ENCODE peak calls at places on chromosomes 1 and 21, in nine cellular contexts. G, T, H, W, U, D, R, V and Q are unnamed samples. For H3K9me3, the result is how much of the 10 kb centered on the place peaks cover.

GRCh38 chr1:209625205-209625549 is 27.0 kb downstream of the LAMB3 start:
- DNase-seq in G (no peak), V (no peak), U (no peak), W (peak), H (no peak), D (no peak), R (no peak), T (no peak), Q (no peak)

GRCh38 chr1:66552829-66553228 is 18.9 kb downstream of the SGIP1 start:
- DNase-seq in D (no peak), U (no peak), G (no peak), V (peak), W (peak), R (peak), H (no peak), T (no peak), Q (no peak)

GRCh38 chr1:170723518-170723917 is 59.6 kb downstream of the PRRX1 start:
- DNase-seq in H (no peak), T (no peak), D (peak), U (no peak), R (no peak), W (no peak), G (no peak), V (no peak), Q (no peak)

GRCh38 chr1:20390589-20391331 is 95.2 kb downstream of the CAMK2N1 start:
- DNase-seq in R (no peak), D (peak), T (peak), U (no peak), V (no peak), H (no peak), W (no peak), G (peak), Q (no peak)

GRCh38 chr1:214004014-214004413 is 16.2 kb downstream of the PROX1 start:
- DNase-seq in D (no peak), G (no peak), H (no peak), T (no peak), V (no peak), R (no peak), W (no peak), U (no peak), Q (no peak)

GRCh38 chr1:48560114-48560513 is 88.1 kb upstream of the SPATA6 start:
- DNase-seq in G (no peak), H (no peak), R (no peak), D (no peak), U (no peak), T (no peak), V (no peak), W (no peak), Q (no peak)

GRCh38 chr1:193222079-193222615 is 35.7 kb upstream of the B3GALT2 start:
- DNase-seq in D (no peak), H (no peak), G (peak), W (no peak), T (no peak), R (peak), V (no peak), U (no peak), Q (no peak)

GRCh38 chr1:4617506-4617905 is 36.9 kb upstream of the AJAP1 start:
- DNase-seq in T (no peak), V (no peak), W (no peak), U (no peak), R (no peak), G (no peak), D (no peak), H (no peak), Q (no peak)

GRCh38 chr21:14762734-14763694 is 216.9 kb upstream of the SAMSN1 start:
- DNase-seq in W (no peak), D (no peak), U (no peak), H (no peak), G (no peak), R (no peak), V (no peak), T (no peak), Q (no peak)

GRCh38 chr1:181789395-181789794 is 272.1 kb downstream of the ZNF648 start:
- DNase-seq in V (no peak), R (no peak), G (no peak), D (no peak), U (no peak), T (no peak), W (no peak), H (no peak), Q (no peak)

GRCh38 chr1:110118636-110119396 is 6.6 kb downstream of the UBL4B start:
- DNase-seq in W (no peak), G (peak), V (no peak), D (peak), T (peak), U (no peak), R (no peak), H (peak), Q (no peak)

GRCh38 chr1:159996653-159997052 is 35.1 kb downstream of the PIGM start:
- DNase-seq in U (no peak), T (peak), H (no peak), D (peak), R (peak), G (peak), V (no peak), W (no peak), Q (no peak)

GRCh38 chr1:154923695-154924094 is 12.8 kb downstream of the PMVK start:
- DNase-seq in G (no peak), T (no peak), R (no peak), W (no peak), U (no peak), D (no peak), V (no peak), H (no peak), Q (no peak)

DNA sequence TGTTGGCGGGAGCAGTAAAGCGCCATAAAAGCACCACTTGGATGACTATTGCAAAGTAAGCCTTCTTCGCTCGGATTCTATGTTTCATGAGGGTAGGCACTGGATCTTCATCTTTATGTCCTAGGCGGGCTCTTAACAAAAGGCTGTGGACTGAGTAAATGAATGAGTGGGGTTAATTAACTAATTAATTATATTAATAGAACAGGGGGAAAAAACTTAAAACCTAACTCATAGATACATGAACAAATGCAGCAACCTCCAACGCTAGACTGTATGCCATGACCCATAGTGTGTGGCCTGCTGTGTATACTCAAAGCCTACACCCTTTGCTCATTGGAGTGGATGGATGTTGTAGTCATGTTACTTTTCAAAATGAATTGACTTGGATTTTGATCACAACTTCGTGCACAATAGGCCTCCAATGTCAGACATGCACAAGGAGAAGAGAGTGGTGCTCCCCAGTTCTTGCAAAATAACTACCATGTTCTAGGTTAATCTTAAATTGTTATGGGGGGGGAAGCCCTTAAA is 417 bp upstream of the GFI1 start:
- DNase-seq in G (no peak), H (no peak), R (no peak), T (no peak), D (no peak), V (no peak), W (no peak), U (no peak), Q (no peak)
- TF ChIP-seq CTCF in G (no peak), H (no peak), R (no peak), T (no peak), D (no peak), V (no peak), W (no peak), U (no peak), Q (no peak)

GRCh38 chr1:67653304-67653703 is 31.7 kb upstream of the GADD45A start:
- DNase-seq in R (no peak), V (no peak), G (no peak), U (no peak), D (no peak), T (no peak), H (no peak), W (no peak), Q (no peak)
- H3K4me3 ChIP-seq in R (no peak), V (no peak), G (no peak), U (no peak), D (no peak), T (no peak), H (no peak), W (no peak), Q (no peak)

GRCh38 chr21:9735421-9735961 is 785.9 kb upstream of the TPTE start:
- DNase-seq in R (no peak), U (no peak), W (no peak), T (no peak), H (no peak), D (no peak), G (no peak), V (no peak), Q (no peak)
- H3K9me3 ChIP-seq in R (under half), U (half or more), W (under half), T (under half), H (under half), D (half or more), G (under half), V (under half), Q (half or more)

DNA sequence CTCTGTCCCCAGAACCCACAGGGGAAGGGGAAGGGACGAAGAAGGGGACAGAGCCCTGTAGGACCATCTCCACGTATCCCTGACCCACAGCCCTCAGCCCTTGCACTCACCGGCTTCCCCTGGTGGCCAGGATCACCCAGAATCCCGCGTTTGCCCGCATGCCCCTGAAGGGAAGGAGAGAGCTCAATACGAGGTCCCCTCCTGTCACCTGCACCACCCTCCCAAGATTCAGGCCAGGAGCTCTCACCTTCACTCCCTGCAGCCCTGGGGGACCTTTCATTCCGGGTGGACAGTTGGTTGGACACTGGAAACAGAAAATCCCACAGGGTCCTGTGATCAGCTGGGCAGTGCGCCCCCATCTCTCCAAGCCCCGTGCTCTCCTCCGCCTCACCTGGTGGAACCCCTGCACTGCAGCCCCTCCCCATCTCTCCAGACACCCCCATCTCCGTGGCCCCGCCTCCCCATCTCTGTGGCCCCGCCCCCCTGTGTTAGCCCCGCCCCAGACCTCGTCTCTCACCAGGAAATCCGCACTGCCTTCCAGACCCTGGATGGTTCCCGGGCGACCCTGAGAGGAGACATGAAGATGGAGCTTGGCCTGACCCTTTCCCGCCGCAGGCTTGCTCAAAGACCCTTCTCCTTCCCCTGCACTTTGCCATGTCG is 6.0 kb downstream of the COL9A2 start:
- DNase-seq in D (no peak), U (no peak), H (no peak), G (no peak), R (no peak), T (no peak), V (no peak), W (no peak), Q (no peak)
- TF ChIP-seq CTCF in D (peak), U (no peak), H (no peak), G (peak), R (peak), T (no peak), V (no peak), W (no peak), Q (no peak)

GRCh38 chr1:228009116-228009827 is 2.5 kb downstream of the WNT3A start:
- DNase-seq in W (no peak), U (peak), H (peak), V (no peak), T (no peak), G (no peak), D (no peak), R (no peak), Q (no peak)
- H3K4me3 ChIP-seq in W (no peak), U (no peak), H (no peak), V (no peak), T (no peak), G (no peak), D (no peak), R (no peak), Q (no peak)

DNA sequence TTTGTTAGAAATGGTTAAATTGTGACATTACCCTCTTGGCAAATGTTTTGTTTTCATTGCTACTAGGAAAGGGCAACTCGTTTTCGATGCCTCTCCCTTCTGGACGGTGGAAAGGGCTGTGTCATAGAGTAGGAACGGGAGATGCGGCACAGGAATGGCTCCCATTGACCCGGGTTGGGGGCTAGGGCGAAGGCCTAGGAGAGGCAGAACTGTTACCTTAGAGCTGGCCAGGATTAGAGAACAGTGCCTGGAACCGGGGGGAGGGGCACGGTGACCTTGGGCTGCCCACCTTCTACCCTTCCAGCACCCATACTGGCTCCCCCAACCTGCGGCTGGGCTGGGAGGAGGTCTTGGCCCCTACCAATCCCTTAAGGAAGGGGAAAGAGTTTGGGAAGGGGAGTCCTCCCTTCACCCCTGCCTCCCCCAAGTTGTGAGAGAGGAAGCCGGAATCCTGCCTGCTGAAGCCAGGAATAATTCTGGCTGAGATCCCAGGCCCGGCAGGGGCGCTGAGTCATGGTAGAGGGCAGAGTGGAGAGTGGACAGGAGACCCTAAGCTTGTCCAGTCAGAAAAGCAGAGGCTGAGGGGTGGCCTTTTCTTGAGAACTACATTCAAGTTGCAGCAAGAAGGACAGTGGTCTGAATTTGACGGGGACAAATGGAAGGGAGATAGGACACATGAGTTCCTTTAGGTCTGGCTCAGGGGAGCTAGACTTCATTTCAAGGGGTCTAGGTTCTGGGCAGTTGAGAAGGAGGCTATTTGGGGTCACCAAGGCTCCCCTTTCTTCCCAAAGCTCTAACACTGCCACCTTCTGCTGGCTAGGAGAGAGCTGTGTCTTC is 8.2 kb downstream of the LMNA start:
- DNase-seq in U (peak), D (peak), H (peak), T (peak), R (peak), W (peak), G (peak), V (peak), Q (peak)
- H3K9me3 ChIP-seq in U (under half), D (under half), H (under half), T (under half), R (under half), W (under half), G (under half), V (under half), Q (under half)

GRCh38 chr21:41658321-41658720 is 108.5 kb downstream of the RIPK4 start:
- DNase-seq in W (no peak), V (no peak), R (no peak), U (no peak), H (no peak), G (no peak), D (no peak), T (no peak), Q (no peak)

GRCh38 chr21:41660748-41661147 is 106.1 kb downstream of the RIPK4 start:
- DNase-seq in R (no peak), G (no peak), W (no peak), D (no peak), T (no peak), V (no peak), U (no peak), H (no peak), Q (no peak)

GRCh38 chr21:41662761-41663160 is 104.1 kb downstream of the RIPK4 start:
- DNase-seq in W (no peak), U (no peak), R (no peak), H (no peak), D (no peak), T (no peak), G (no peak), V (no peak), Q (no peak)

GRCh38 chr21:41662161-41662560 is 104.7 kb downstream of the RIPK4 start:
- DNase-seq in R (no peak), D (no peak), V (no peak), H (no peak), W (no peak), T (no peak), G (no peak), U (no peak), Q (no peak)

GRCh38 chr21:41659791-41660560 is 106.9 kb downstream of the RIPK4 start:
- DNase-seq in U (no peak), V (no peak), G (peak), H (no peak), D (peak), W (no peak), R (peak), T (peak), Q (no peak)
- TF ChIP-seq CTCF in U (no peak), V (no peak), G (no peak), H (no peak), D (peak), W (no peak), R (peak), T (peak), Q (no peak)

GRCh38 chr1:90862782-90863181 is 145.7 kb upstream of the BARHL2 start:
- DNase-seq in G (no peak), U (no peak), H (no peak), D (no peak), R (no peak), V (no peak), T (no peak), W (no peak), Q (no peak)
- H3K4me3 ChIP-seq in G (no peak), U (no peak), H (no peak), D (no peak), R (no peak), V (no peak), T (no peak), W (no peak), Q (no peak)

DNA sequence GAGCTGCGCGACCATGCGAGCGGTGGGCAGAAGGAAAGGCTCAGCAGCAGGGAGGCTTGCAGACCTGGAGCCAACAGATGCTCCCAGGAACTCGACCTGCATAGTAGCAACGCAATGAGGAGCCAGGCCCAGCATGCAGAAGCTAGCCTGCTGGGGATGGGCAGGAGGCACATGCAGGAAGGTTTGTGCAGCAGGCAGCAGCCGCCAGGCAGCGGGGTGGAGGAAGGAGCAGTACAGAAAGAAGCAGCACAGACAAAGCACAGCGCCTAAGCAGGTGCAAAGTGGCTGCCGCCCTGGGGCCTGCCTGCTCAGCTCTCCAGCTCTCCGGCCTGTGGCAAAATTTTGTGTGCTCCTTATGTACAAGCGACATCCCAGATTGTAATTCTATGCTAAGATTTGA is 213.5 kb upstream of the MAP1LC3C start:
- DNase-seq in R (no peak), G (no peak), D (no peak), V (no peak), T (no peak), U (no peak), H (no peak), W (no peak), Q (no peak)
- H3K9me3 ChIP-seq in R (under half), G (under half), D (under half), V (under half), T (under half), U (under half), H (under half), W (under half), Q (under half)